ENCODE peak calls at places on chromosome 20, in six cellular contexts. One of them, this sample, is unnamed.
A peak's percentile ranks its signal among the peaks of the same experiment; 100 is the strongest.

GRCh38 chr20:15818651-15819071 is 754.6 kb downstream of the KIF16B start:
- DNase-seq in thoracic aorta: no peak
- DNase-seq in uterus: no peak
- DNase-seq in HEK293T: no peak
- DNase-seq in activated CD4-positive, CD25-positive, alpha-beta regulatory T cell: no peak
- DNase-seq in GM04504: no peak
- DNase-seq in this sample: no peak

GRCh38 chr20:54293526-54293925 is 85.6 kb downstream of the PFDN4 start:
- DNase-seq in HEK293T: no peak
- DNase-seq in uterus: peak; percentile 15
- DNase-seq in thoracic aorta: no peak
- DNase-seq in GM04504: no peak
- DNase-seq in activated CD4-positive, CD25-positive, alpha-beta regulatory T cell: no peak
- DNase-seq in this sample: no peak

GRCh38 chr20:31602779-31603441 is 2.2 kb upstream of the ID1 start:
- DNase-seq in thoracic aorta: no peak
- DNase-seq in uterus: no peak
- DNase-seq in GM04504: peak; percentile 65
- DNase-seq in activated CD4-positive, CD25-positive, alpha-beta regulatory T cell: no peak
- DNase-seq in HEK293T: no peak
- DNase-seq in this sample: no peak

GRCh38 chr20:25565578-25566157 is 19.7 kb downstream of the NINL start:
- DNase-seq in HEK293T: no peak
- DNase-seq in GM04504: no peak
- DNase-seq in activated CD4-positive, CD25-positive, alpha-beta regulatory T cell: no peak
- DNase-seq in uterus: no peak
- DNase-seq in thoracic aorta: no peak
- DNase-seq in this sample: no peak

GRCh38 chr20:23340524-23340923 is 10.1 kb upstream of the NXT1 start:
- DNase-seq in activated CD4-positive, CD25-positive, alpha-beta regulatory T cell: no peak
- DNase-seq in GM04504: no peak
- DNase-seq in HEK293T: peak; percentile 64
- DNase-seq in uterus: peak; percentile 37
- DNase-seq in thoracic aorta: peak; percentile 31
- DNase-seq in this sample: no peak

GRCh38 chr20:53657732-53658131 is 64.1 kb upstream of the ZNF217 start:
- DNase-seq in uterus: no peak
- DNase-seq in thoracic aorta: no peak
- DNase-seq in activated CD4-positive, CD25-positive, alpha-beta regulatory T cell: no peak
- DNase-seq in GM04504: no peak
- DNase-seq in HEK293T: no peak
- DNase-seq in this sample: no peak

GRCh38 chr20:22387452-22387851 is 196.9 kb downstream of the FOXA2 start:
- DNase-seq in uterus: no peak
- DNase-seq in activated CD4-positive, CD25-positive, alpha-beta regulatory T cell: no peak
- DNase-seq in thoracic aorta: no peak
- DNase-seq in GM04504: no peak
- DNase-seq in HEK293T: no peak
- DNase-seq in this sample: no peak

GRCh38 chr20:8036771-8037170 is 17.2 kb upstream of the TMX4 start:
- DNase-seq in uterus: no peak
- DNase-seq in GM04504: no peak
- DNase-seq in HEK293T: no peak
- DNase-seq in thoracic aorta: no peak
- DNase-seq in activated CD4-positive, CD25-positive, alpha-beta regulatory T cell: no peak
- DNase-seq in this sample: no peak

GRCh38 chr20:36824142-36824940 is 50.8 kb upstream of the DSN1 start:
- DNase-seq in uterus: no peak
- DNase-seq in activated CD4-positive, CD25-positive, alpha-beta regulatory T cell: no peak
- DNase-seq in thoracic aorta: no peak
- DNase-seq in HEK293T: no peak
- DNase-seq in GM04504: no peak
- DNase-seq in this sample: no peak

GRCh38 chr20:4549711-4550259 is 171.9 kb upstream of the PRND start:
- DNase-seq in HEK293T: no peak
- DNase-seq in uterus: no peak
- DNase-seq in GM04504: no peak
- DNase-seq in activated CD4-positive, CD25-positive, alpha-beta regulatory T cell: no peak
- DNase-seq in thoracic aorta: no peak
- DNase-seq in this sample: no peak

GRCh38 chr20:49661560-49662329 is 51.9 kb downstream of the B4GALT5 start:
- DNase-seq in HEK293T: no peak
- DNase-seq in activated CD4-positive, CD25-positive, alpha-beta regulatory T cell: no peak
- DNase-seq in thoracic aorta: no peak
- DNase-seq in uterus: no peak
- DNase-seq in GM04504: no peak
- DNase-seq in this sample: no peak

GRCh38 chr20:1669304-1669703 is 11.7 kb upstream of the SIRPG start:
- DNase-seq in HEK293T: peak; percentile 13
- DNase-seq in thoracic aorta: no peak
- DNase-seq in activated CD4-positive, CD25-positive, alpha-beta regulatory T cell: no peak
- DNase-seq in uterus: no peak
- DNase-seq in GM04504: peak; percentile 57
- DNase-seq in this sample: no peak

GRCh38 chr20:46368902-46369268 is 37.5 kb downstream of the ELMO2 start:
- DNase-seq in thoracic aorta: no peak
- DNase-seq in uterus: no peak
- DNase-seq in activated CD4-positive, CD25-positive, alpha-beta regulatory T cell: no peak
- DNase-seq in HEK293T: no peak
- DNase-seq in GM04504: no peak
- DNase-seq in this sample: no peak

GRCh38 chr20:44083220-44083933 is 103.6 kb downstream of the JPH2 start:
- DNase-seq in uterus: no peak
- DNase-seq in HEK293T: no peak
- DNase-seq in thoracic aorta: no peak
- DNase-seq in activated CD4-positive, CD25-positive, alpha-beta regulatory T cell: no peak
- DNase-seq in GM04504: no peak
- DNase-seq in this sample: no peak

GRCh38 chr20:49866051-49866450 is 49.3 kb downstream of the SPATA2 start:
- DNase-seq in GM04504: peak; percentile 90
- DNase-seq in activated CD4-positive, CD25-positive, alpha-beta regulatory T cell: no peak
- DNase-seq in uterus: no peak
- DNase-seq in thoracic aorta: no peak
- DNase-seq in HEK293T: no peak
- DNase-seq in this sample: peak; percentile 99

GRCh38 chr20:63539092-63539430 is 1.9 kb upstream of the PTK6 start:
- DNase-seq in GM04504: no peak
- DNase-seq in activated CD4-positive, CD25-positive, alpha-beta regulatory T cell: no peak
- DNase-seq in uterus: no peak
- DNase-seq in HEK293T: no peak
- DNase-seq in thoracic aorta: no peak
- DNase-seq in this sample: no peak

GRCh38 chr20:20552076-20552475 is 160.4 kb downstream of the RALGAPA2 start:
- DNase-seq in GM04504: no peak
- DNase-seq in thoracic aorta: no peak
- DNase-seq in uterus: no peak
- DNase-seq in HEK293T: no peak
- DNase-seq in activated CD4-positive, CD25-positive, alpha-beta regulatory T cell: no peak
- DNase-seq in this sample: no peak

GRCh38 chr20:11499235-11499634 is 418.5 kb upstream of the BTBD3 start:
- DNase-seq in activated CD4-positive, CD25-positive, alpha-beta regulatory T cell: no peak
- DNase-seq in uterus: no peak
- DNase-seq in thoracic aorta: no peak
- DNase-seq in GM04504: no peak
- DNase-seq in HEK293T: no peak
- DNase-seq in this sample: no peak

This sample was measured in HS-5.